ENCODE peak calls at places on chromosome 20, in ten cellular contexts. Z is ascending aorta; F is adrenal gland; I is CD8-positive, alpha-beta T cell; E is AG04450; X is epithelial cell of esophagus; L is brain microvascular endothelial cell; J is bronchial epithelial cell; H is dorsolateral prefrontal cortex; M is endodermal cell. K is an unnamed sample.

GRCh38 chr20:45883100-45883469 is 2.1 kb downstream of the ZSWIM1 start:
- DNase-seq in Z (no peak), F (no peak), I (no peak), E (no peak), X (no peak), L (no peak), J (no peak), H (no peak), M (no peak), K (no peak)

GRCh38 chr20:64011366-64011779 is 24.6 kb upstream of the C20orf204 start:
- DNase-seq in Z (no peak), F (no peak), I (no peak), E (no peak), X (no peak), L (no peak), J (no peak), H (no peak), M (no peak), K (no peak)

GRCh38 chr20:10536531-10536930 is 101.4 kb downstream of the SLX4IP start:
- DNase-seq in Z (no peak), F (peak), I (peak), E (no peak), X (peak), L (no peak), J (peak), H (no peak), M (peak), K (no peak)

GRCh38 chr20:23532533-23532932 is 35.8 kb downstream of the CST9L start:
- DNase-seq in Z (no peak), F (no peak), I (no peak), E (no peak), X (no peak), L (no peak), J (no peak), H (no peak), M (no peak), K (no peak)

GRCh38 chr20:53664121-53664520 is 70.5 kb upstream of the ZNF217 start:
- DNase-seq in Z (no peak), F (no peak), I (no peak), E (no peak), X (no peak), L (no peak), J (peak), H (no peak), M (no peak), K (no peak)

GRCh38 chr20:46348972-46349741 is 40.9 kb upstream of the CDH22 start:
- DNase-seq in Z (no peak), F (peak), I (peak), E (no peak), X (peak), L (peak), J (peak), H (no peak), M (peak), K (no peak)

GRCh38 chr20:63405102-63405730 is 44.1 kb upstream of the CHRNA4 start:
- DNase-seq in Z (no peak), F (no peak), I (no peak), E (no peak), X (no peak), L (no peak), J (no peak), H (no peak), M (no peak), K (no peak)

GRCh38 chr20:35171753-35172433 is at the start of gene PROCR:
- DNase-seq in Z (peak), F (peak), I (peak), E (peak), X (peak), L (peak), J (peak), H (no peak), M (peak), K (no peak)

GRCh38 chr20:64101731-64102621 is 5.4 kb downstream of the NPBWR2 start:
- DNase-seq in Z (no peak), F (peak), I (peak), E (no peak), X (peak), L (no peak), J (no peak), H (peak), M (peak), K (no peak)

GRCh38 chr20:48728042-48728837 is 99.6 kb downstream of the PREX1 start:
- DNase-seq in Z (no peak), F (no peak), I (no peak), E (no peak), X (no peak), L (no peak), J (no peak), H (peak), M (no peak), K (no peak)

GRCh38 chr20:19757487-19757972 is 528 bp upstream of the RIN2 start:
- DNase-seq in Z (peak), F (peak), I (no peak), E (peak), X (peak), L (peak), J (peak), H (no peak), M (peak), K (no peak)

DNA sequence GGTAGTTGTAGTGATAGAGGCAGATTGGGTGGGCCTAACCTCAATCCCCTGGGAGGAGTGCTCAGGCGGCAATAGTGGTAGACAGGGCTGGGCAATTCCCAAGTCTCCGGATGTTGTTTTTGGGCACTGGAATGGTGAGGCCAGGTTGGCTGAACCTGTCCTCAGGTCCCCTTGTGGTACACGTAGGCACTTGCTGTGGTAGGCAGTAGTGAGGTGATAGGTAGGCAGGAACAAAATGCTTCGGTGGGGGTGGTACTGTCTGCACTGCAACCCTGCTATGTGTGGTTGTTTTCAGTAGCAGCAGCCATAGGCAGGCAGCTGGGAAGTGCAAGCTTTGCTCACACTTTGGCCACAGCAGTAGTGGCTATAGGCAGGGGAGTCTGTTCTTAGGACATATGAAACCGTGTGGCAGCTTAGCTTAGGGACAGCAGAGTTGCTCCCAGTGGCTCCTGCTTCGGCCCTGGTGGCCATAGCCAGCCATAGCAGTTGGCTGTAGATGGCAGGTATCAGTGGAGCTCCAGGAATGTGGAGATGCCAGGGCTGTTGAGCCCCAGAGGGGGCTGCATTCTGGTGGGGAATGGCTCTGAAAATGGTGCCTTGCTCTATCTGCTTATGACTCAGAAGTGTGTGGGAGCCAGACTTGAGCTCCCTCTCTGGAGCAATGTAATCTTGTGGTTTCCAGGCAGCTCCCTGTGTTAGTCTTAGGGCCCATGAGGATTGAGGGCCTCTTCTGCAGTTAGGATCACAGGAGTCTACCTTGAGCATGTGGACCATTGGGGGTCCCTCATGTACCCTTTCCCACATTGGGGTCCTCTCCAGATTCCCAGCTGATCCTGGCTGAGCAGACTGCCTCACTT is 241.8 kb upstream of the BMP2 start:
- DNase-seq in Z (no peak), F (no peak), I (no peak), E (no peak), X (no peak), L (peak), J (no peak), H (no peak), M (peak), K (no peak)
- TF ChIP-seq CTCF in Z (no peak), F (no peak), I (no peak), E (peak), X (peak), L (peak), J (no peak), H (no peak), M (peak), K (peak)

GRCh38 chr20:36307412-36308317 is 1.5 kb downstream of the DLGAP4 start:
- DNase-seq in Z (no peak), F (no peak), I (no peak), E (no peak), X (no peak), L (no peak), J (no peak), H (no peak), M (peak), K (no peak)

GRCh38 chr20:36306557-36307411 is 645 bp downstream of the DLGAP4 start:
- DNase-seq in Z (no peak), F (no peak), I (no peak), E (no peak), X (no peak), L (no peak), J (no peak), H (no peak), M (no peak), K (no peak)

GRCh38 chr20:36303831-36304230 is 2.3 kb upstream of the DLGAP4 start:
- DNase-seq in Z (no peak), F (no peak), I (no peak), E (no peak), X (no peak), L (no peak), J (no peak), H (no peak), M (no peak), K (no peak)

GRCh38 chr20:36304786-36305495 is 1.2 kb upstream of the DLGAP4 start:
- DNase-seq in Z (no peak), F (no peak), I (no peak), E (no peak), X (no peak), L (no peak), J (no peak), H (no peak), M (no peak), K (no peak)

GRCh38 chr20:36305602-36306556 is at the start of gene DLGAP4:
- DNase-seq in Z (no peak), F (no peak), I (no peak), E (no peak), X (no peak), L (no peak), J (no peak), H (no peak), M (peak), K (no peak)
- H3K4me3 ChIP-seq in Z (peak), F (peak), I (no peak), E (no peak), X (no peak), L (no peak), J (no peak), H (peak), M (peak), K (no peak)

GRCh38 chr20:32623667-32624157 is 38.6 kb upstream of the NOL4L start:
- DNase-seq in Z (no peak), F (no peak), I (no peak), E (no peak), X (no peak), L (no peak), J (no peak), H (no peak), M (peak), K (no peak)
- TF ChIP-seq CTCF in Z (no peak), F (no peak), I (no peak), E (no peak), X (no peak), L (peak), J (no peak), H (no peak), M (peak), K (no peak)

GRCh38 chr20:3777726-3778629 is 3.3 kb downstream of the SPEF1 start:
- DNase-seq in Z (no peak), F (peak), I (peak), E (no peak), X (peak), L (peak), J (peak), H (no peak), M (peak), K (no peak)
- H3K4me3 ChIP-seq in Z (peak), F (peak), I (peak), E (peak), X (peak), L (peak), J (peak), H (peak), M (peak), K (peak)

DNA sequence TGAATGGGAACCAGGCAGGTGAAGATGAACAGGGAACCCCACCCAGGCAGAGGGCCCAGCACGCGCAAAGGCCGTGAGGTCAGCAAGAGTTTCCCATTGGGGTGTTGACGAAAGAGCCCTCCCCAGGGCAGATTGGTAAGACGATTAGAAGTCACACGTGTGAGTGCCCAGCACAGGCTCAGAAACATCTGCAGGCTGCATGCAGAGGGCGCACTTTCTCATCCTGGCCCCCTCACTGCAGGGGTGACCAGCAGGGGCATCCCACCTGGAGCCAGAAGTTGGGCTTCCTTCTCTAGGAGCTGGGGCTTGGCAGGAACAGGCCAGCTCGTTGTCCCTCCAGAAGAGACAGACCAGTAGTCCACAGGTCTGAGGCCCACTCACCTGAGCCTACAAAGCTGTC is 38.4 kb downstream of the VSTM2L start:
- DNase-seq in Z (no peak), F (no peak), I (no peak), E (no peak), X (no peak), L (no peak), J (no peak), H (no peak), M (peak), K (no peak)
- TF ChIP-seq CTCF in Z (no peak), F (no peak), I (no peak), E (peak), X (no peak), L (peak), J (no peak), H (no peak), M (peak), K (peak)

DNA sequence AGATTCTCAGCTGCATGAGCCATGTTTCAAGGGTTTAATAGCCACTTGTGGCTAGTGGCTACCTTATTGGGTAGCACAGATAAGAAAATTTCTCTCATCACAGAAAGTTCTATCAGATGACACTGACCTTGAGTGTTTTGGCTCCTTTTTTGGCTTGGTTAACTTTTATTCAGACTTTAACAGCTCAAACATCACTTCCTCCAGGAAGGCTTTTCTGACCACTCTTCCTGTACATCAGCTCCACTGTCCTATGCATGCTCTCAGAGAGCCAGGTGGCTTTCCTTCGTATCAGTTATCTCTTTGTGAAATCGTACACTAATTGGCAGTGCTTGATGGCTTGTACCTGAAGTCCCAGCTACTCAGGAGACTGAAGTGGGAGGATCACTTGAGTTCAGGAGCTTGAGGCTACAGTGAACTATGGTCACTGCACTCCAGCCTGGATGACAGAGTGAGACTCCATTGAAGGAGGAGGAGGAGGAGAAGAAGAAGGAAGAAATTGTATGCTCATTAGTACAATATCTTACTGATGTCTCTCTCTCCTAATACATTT is 10.7 kb downstream of the MAFB start:
- DNase-seq in Z (no peak), F (no peak), I (no peak), E (no peak), X (no peak), L (no peak), J (no peak), H (no peak), M (no peak), K (no peak)
- H3K4me3 ChIP-seq in Z (no peak), F (no peak), I (no peak), E (no peak), X (no peak), L (no peak), J (no peak), H (no peak), M (no peak), K (no peak)

GRCh38 chr20:62206388-62206775 is 13.7 kb downstream of the HRH3 start:
- DNase-seq in Z (no peak), F (no peak), I (no peak), E (no peak), X (no peak), L (no peak), J (no peak), H (no peak), M (no peak), K (no peak)

GRCh38 chr20:62202676-62203377 is 17.3 kb downstream of the HRH3 start:
- DNase-seq in Z (no peak), F (no peak), I (no peak), E (no peak), X (no peak), L (no peak), J (no peak), H (no peak), M (no peak), K (no peak)

GRCh38 chr20:62208061-62208804 is 11.8 kb downstream of the HRH3 start:
- DNase-seq in Z (no peak), F (no peak), I (no peak), E (no peak), X (no peak), L (no peak), J (no peak), H (no peak), M (no peak), K (no peak)

GRCh38 chr20:62203378-62204030 is 16.6 kb downstream of the HRH3 start:
- DNase-seq in Z (no peak), F (no peak), I (no peak), E (no peak), X (no peak), L (no peak), J (no peak), H (no peak), M (no peak), K (no peak)

DNA sequence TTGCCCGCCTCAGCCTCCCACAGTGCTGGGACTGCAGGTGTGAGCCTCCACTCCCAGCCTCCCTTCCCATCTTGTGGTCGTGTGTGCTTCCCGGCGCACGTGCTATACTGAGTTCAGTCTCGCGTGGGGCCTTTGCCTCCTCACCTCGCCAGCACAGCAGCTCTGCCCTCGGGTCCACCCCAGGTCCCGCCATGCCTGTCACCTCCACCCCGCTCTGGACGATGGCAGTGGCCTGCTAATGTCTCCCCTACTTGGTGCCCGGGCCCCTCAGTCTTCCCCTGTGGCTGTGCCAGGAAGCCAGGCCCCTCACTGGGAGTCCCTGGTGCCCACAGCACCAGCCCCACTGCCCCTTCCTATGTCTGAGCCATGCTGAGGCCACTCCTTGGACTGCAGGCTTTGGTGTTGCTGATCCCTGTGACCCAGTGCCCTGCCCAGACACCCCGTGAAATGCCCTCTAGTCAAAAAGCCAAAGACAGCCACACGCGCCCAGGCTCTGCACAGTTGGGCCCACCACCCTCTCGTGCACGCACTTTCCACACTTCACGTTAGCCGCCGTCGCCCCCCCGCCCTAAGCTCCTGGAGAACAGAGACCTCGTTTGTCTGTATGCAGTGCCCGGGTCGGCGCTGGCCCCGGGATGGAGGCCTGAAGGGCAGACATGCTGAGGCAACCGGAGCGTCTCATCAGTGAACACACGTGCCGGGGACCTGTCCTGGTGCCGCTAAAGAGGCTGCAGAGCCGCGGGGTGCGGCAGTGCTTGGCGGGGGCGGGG is 14.3 kb downstream of the HRH3 start:
- DNase-seq in Z (no peak), F (no peak), I (no peak), E (no peak), X (no peak), L (no peak), J (no peak), H (no peak), M (no peak), K (no peak)
- TF ChIP-seq CTCF in Z (no peak), F (no peak), I (no peak), E (no peak), X (no peak), L (no peak), J (no peak), H (no peak), M (no peak), K (no peak)